ENCODE peak calls at places on chromosomes 4 and X, in ten cellular contexts. One of them, this sample, is unnamed.

GRCh38 chrX:57595381-57595811 is 3.6 kb downstream of the ZXDB start:
- DNase-seq in testis: peak; percentile 22
- DNase-seq in CD8-positive, alpha-beta T cell: no peak
- DNase-seq in H1: no peak
- DNase-seq in left ventricle myocardium inferior: no peak
- DNase-seq in epithelial cell of esophagus: peak; percentile 61
- DNase-seq in hepatocyte: no peak
- DNase-seq in ascending aorta: no peak
- DNase-seq in upper lobe of right lung: no peak
- DNase-seq in coronary artery: no peak
- DNase-seq in this sample: no peak

GRCh38 chr4:17336524-17336941 is 175.4 kb downstream of the QDPR start:
- DNase-seq in hepatocyte: no peak
- DNase-seq in upper lobe of right lung: no peak
- DNase-seq in CD8-positive, alpha-beta T cell: peak; percentile 50
- DNase-seq in left ventricle myocardium inferior: peak; percentile 16
- DNase-seq in ascending aorta: no peak
- DNase-seq in coronary artery: no peak
- DNase-seq in testis: no peak
- DNase-seq in epithelial cell of esophagus: peak; percentile 45
- DNase-seq in H1: no peak
- DNase-seq in this sample: no peak

GRCh38 chrX:105480646-105481310 is 260.3 kb upstream of the TEX13A start:
- DNase-seq in left ventricle myocardium inferior: no peak
- DNase-seq in ascending aorta: no peak
- DNase-seq in epithelial cell of esophagus: no peak
- DNase-seq in upper lobe of right lung: no peak
- DNase-seq in coronary artery: no peak
- DNase-seq in testis: no peak
- DNase-seq in hepatocyte: no peak
- DNase-seq in CD8-positive, alpha-beta T cell: no peak
- DNase-seq in H1: no peak
- DNase-seq in this sample: no peak

GRCh38 chr4:123217676-123218075 is 178.9 kb upstream of the SPRY1 start:
- DNase-seq in hepatocyte: no peak
- DNase-seq in left ventricle myocardium inferior: no peak
- DNase-seq in ascending aorta: no peak
- DNase-seq in coronary artery: no peak
- DNase-seq in testis: no peak
- DNase-seq in H1: no peak
- DNase-seq in epithelial cell of esophagus: no peak
- DNase-seq in upper lobe of right lung: no peak
- DNase-seq in CD8-positive, alpha-beta T cell: no peak
- DNase-seq in this sample: no peak

GRCh38 chr4:108849611-108850406 is 87.0 kb upstream of the ETNPPL start:
- DNase-seq in ascending aorta: no peak
- DNase-seq in epithelial cell of esophagus: peak; percentile 65
- DNase-seq in CD8-positive, alpha-beta T cell: no peak
- DNase-seq in testis: no peak
- DNase-seq in left ventricle myocardium inferior: no peak
- DNase-seq in H1: no peak
- DNase-seq in hepatocyte: peak; percentile 31
- DNase-seq in upper lobe of right lung: no peak
- DNase-seq in coronary artery: no peak
- DNase-seq in this sample: no peak

GRCh38 chr4:74473155-74473811 is 28.3 kb downstream of the AREG start:
- DNase-seq in left ventricle myocardium inferior: no peak
- DNase-seq in coronary artery: no peak
- DNase-seq in hepatocyte: peak; percentile 51
- DNase-seq in epithelial cell of esophagus: peak; percentile 90
- DNase-seq in CD8-positive, alpha-beta T cell: no peak
- DNase-seq in ascending aorta: no peak
- DNase-seq in H1: no peak
- DNase-seq in upper lobe of right lung: no peak
- DNase-seq in testis: no peak
- DNase-seq in this sample: no peak

GRCh38 chr4:158825443-158826036 is 56.7 kb downstream of the FNIP2 start:
- DNase-seq in left ventricle myocardium inferior: no peak
- DNase-seq in testis: no peak
- DNase-seq in upper lobe of right lung: no peak
- DNase-seq in H1: no peak
- DNase-seq in hepatocyte: no peak
- DNase-seq in ascending aorta: no peak
- DNase-seq in coronary artery: no peak
- DNase-seq in epithelial cell of esophagus: no peak
- DNase-seq in CD8-positive, alpha-beta T cell: no peak
- DNase-seq in this sample: no peak

GRCh38 chrX:116379854-116380253 is 56.6 kb upstream of the SLC6A14 start:
- DNase-seq in left ventricle myocardium inferior: peak; percentile 22
- DNase-seq in H1: no peak
- DNase-seq in ascending aorta: no peak
- DNase-seq in hepatocyte: no peak
- DNase-seq in testis: no peak
- DNase-seq in upper lobe of right lung: no peak
- DNase-seq in coronary artery: no peak
- DNase-seq in epithelial cell of esophagus: peak; percentile 90
- DNase-seq in CD8-positive, alpha-beta T cell: no peak
- DNase-seq in this sample: no peak

GRCh38 chr4:3517731-3518510 is 14.3 kb downstream of the LRPAP1 start:
- DNase-seq in hepatocyte: no peak
- DNase-seq in H1: no peak
- DNase-seq in ascending aorta: no peak
- DNase-seq in left ventricle myocardium inferior: peak; percentile 10
- DNase-seq in epithelial cell of esophagus: no peak
- DNase-seq in coronary artery: no peak
- DNase-seq in CD8-positive, alpha-beta T cell: no peak
- DNase-seq in testis: no peak
- DNase-seq in upper lobe of right lung: no peak
- DNase-seq in this sample: no peak

GRCh38 chrX:153824348-153824747 is 6.0 kb downstream of the PDZD4 start:
- DNase-seq in left ventricle myocardium inferior: no peak
- DNase-seq in testis: no peak
- DNase-seq in coronary artery: no peak
- DNase-seq in CD8-positive, alpha-beta T cell: no peak
- DNase-seq in upper lobe of right lung: no peak
- DNase-seq in epithelial cell of esophagus: no peak
- DNase-seq in H1: no peak
- DNase-seq in ascending aorta: no peak
- DNase-seq in hepatocyte: no peak
- DNase-seq in this sample: no peak

GRCh38 chrX:104254442-104255115 is at the start of gene ESX1:
- DNase-seq in coronary artery: no peak
- DNase-seq in upper lobe of right lung: no peak
- DNase-seq in ascending aorta: no peak
- DNase-seq in epithelial cell of esophagus: no peak
- DNase-seq in left ventricle myocardium inferior: no peak
- DNase-seq in testis: peak; percentile 46
- DNase-seq in CD8-positive, alpha-beta T cell: no peak
- DNase-seq in H1: peak; percentile 50
- DNase-seq in hepatocyte: no peak
- DNase-seq in this sample: no peak

GRCh38 chr4:119103263-119103662 is 32.4 kb upstream of the MYOZ2 start:
- DNase-seq in H1: no peak
- DNase-seq in epithelial cell of esophagus: peak; percentile 96
- DNase-seq in upper lobe of right lung: no peak
- DNase-seq in left ventricle myocardium inferior: peak; percentile 24
- DNase-seq in testis: no peak
- DNase-seq in hepatocyte: peak; percentile 68
- DNase-seq in CD8-positive, alpha-beta T cell: no peak
- DNase-seq in ascending aorta: no peak
- DNase-seq in coronary artery: no peak
- DNase-seq in this sample: no peak

GRCh38 chr4:8274772-8275241 is 5.3 kb downstream of the HTRA3 start:
- DNase-seq in CD8-positive, alpha-beta T cell: no peak
- DNase-seq in upper lobe of right lung: peak; percentile 76
- DNase-seq in testis: peak; percentile 85
- DNase-seq in ascending aorta: peak; percentile 52
- DNase-seq in left ventricle myocardium inferior: peak; percentile 90
- DNase-seq in epithelial cell of esophagus: peak; percentile 47
- DNase-seq in coronary artery: peak; percentile 87
- DNase-seq in H1: no peak
- DNase-seq in hepatocyte: peak; percentile 92
- DNase-seq in this sample: peak; percentile 85

GRCh38 chr4:4838602-4839470 is 20.6 kb upstream of the MSX1 start:
- DNase-seq in upper lobe of right lung: peak; percentile 36
- DNase-seq in left ventricle myocardium inferior: no peak
- DNase-seq in epithelial cell of esophagus: no peak
- DNase-seq in coronary artery: no peak
- DNase-seq in testis: no peak
- DNase-seq in ascending aorta: no peak
- DNase-seq in hepatocyte: peak; percentile 50
- DNase-seq in CD8-positive, alpha-beta T cell: no peak
- DNase-seq in H1: no peak
- DNase-seq in this sample: no peak

GRCh38 chrX:120207009-120207610 is 43.5 kb upstream of the ZBTB33 start:
- DNase-seq in upper lobe of right lung: no peak
- DNase-seq in testis: no peak
- DNase-seq in coronary artery: no peak
- DNase-seq in left ventricle myocardium inferior: no peak
- DNase-seq in H1: no peak
- DNase-seq in epithelial cell of esophagus: no peak
- DNase-seq in hepatocyte: no peak
- DNase-seq in ascending aorta: no peak
- DNase-seq in CD8-positive, alpha-beta T cell: no peak
- DNase-seq in this sample: no peak

GRCh38 chr4:15004701-15005301 is 2.5 kb downstream of the CPEB2 start:
- DNase-seq in ascending aorta: peak; percentile 53
- DNase-seq in hepatocyte: peak; percentile 87
- DNase-seq in coronary artery: peak; percentile 91
- DNase-seq in testis: peak; percentile 80
- DNase-seq in left ventricle myocardium inferior: peak; percentile 90
- DNase-seq in H1: peak; percentile 58
- DNase-seq in upper lobe of right lung: peak; percentile 94
- DNase-seq in epithelial cell of esophagus: peak; percentile 78
- DNase-seq in CD8-positive, alpha-beta T cell: peak; percentile 26
- DNase-seq in this sample: peak; percentile 70

GRCh38 chr4:121421594-121421993 is 40.8 kb upstream of the QRFPR start:
- DNase-seq in left ventricle myocardium inferior: no peak
- DNase-seq in H1: no peak
- DNase-seq in testis: no peak
- DNase-seq in hepatocyte: no peak
- DNase-seq in CD8-positive, alpha-beta T cell: no peak
- DNase-seq in coronary artery: no peak
- DNase-seq in upper lobe of right lung: no peak
- DNase-seq in epithelial cell of esophagus: peak; percentile 36
- DNase-seq in ascending aorta: no peak
- DNase-seq in this sample: no peak
- TF ChIP-seq CTCF in left ventricle myocardium inferior: peak; percentile 70
- TF ChIP-seq CTCF in H1: peak; percentile 64
- TF ChIP-seq CTCF in testis: no peak
- TF ChIP-seq CTCF in hepatocyte: peak; percentile 33
- TF ChIP-seq CTCF in CD8-positive, alpha-beta T cell: no peak
- TF ChIP-seq CTCF in coronary artery: no peak
- TF ChIP-seq CTCF in upper lobe of right lung: peak; percentile 41
- TF ChIP-seq CTCF in epithelial cell of esophagus: peak; percentile 44
- TF ChIP-seq CTCF in ascending aorta: no peak
- TF ChIP-seq CTCF in this sample: peak; percentile 62

DNA sequence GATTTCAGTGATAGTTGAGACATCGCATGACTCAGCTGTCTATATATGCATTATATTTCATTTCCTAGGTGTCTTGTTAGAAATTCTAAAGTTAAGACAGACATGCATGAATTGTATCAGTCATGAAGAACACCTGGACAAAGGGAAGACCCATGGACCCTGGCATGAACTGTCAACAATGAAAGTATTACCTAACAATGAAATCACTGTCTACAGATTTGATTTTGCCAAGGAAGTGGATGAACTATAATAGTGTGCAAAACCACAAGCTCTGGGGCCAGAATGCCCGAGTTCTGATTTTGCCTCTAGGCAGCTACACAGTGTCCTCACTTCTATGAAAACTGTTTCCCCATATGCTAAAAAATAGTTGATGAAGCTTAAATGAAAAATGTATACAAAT is 386.1 kb downstream of the NLGN4X start:
- DNase-seq in left ventricle myocardium inferior: no peak
- DNase-seq in epithelial cell of esophagus: peak; percentile 9
- DNase-seq in coronary artery: no peak
- DNase-seq in testis: no peak
- DNase-seq in ascending aorta: no peak
- DNase-seq in H1: no peak
- DNase-seq in upper lobe of right lung: no peak
- DNase-seq in hepatocyte: no peak
- DNase-seq in CD8-positive, alpha-beta T cell: no peak
- DNase-seq in this sample: no peak
- TF ChIP-seq CTCF in left ventricle myocardium inferior: no peak
- TF ChIP-seq CTCF in epithelial cell of esophagus: no peak
- TF ChIP-seq CTCF in coronary artery: no peak
- TF ChIP-seq CTCF in testis: no peak
- TF ChIP-seq CTCF in ascending aorta: no peak
- TF ChIP-seq CTCF in H1: no peak
- TF ChIP-seq CTCF in upper lobe of right lung: no peak
- TF ChIP-seq CTCF in hepatocyte: no peak
- TF ChIP-seq CTCF in CD8-positive, alpha-beta T cell: no peak
- TF ChIP-seq CTCF in this sample: no peak

DNA sequence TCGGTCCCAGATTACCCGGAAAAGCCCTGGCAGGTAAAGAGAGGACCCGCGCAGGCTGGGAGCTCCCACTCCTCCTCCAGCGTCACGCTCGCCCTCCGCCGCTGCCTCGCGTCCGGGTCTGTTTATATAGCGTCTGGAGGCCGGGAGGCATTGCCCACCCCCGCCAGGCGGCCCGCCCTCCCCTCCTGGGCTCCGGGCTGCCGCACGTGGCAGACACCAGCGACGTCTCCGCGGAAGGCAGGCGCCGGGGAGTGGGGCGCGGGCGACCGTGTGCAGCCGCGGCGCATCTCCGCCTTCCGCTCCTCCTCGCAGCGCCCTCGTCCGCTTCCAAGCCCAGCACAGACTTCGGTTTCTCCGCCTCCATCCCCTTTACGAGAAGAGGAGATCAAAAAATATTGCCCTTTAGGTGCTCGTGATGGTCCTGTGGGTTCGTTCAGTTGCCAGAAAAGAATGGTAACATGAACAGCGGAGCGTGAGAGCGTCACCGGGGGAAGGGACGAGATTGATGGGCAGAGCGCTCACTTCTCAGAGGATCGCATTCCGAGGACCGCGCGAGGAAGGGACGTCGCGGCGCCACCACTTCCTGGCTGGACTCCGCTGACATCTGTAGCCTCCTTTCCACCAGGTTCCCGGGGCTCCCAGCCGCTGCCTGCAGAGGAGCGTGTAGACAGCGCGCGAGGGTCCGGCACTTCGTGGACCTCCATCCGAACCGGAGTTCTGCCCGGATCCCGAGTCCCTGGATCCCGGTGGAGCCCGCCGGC is at the start of gene GALNTL6:
- DNase-seq in H1: peak; percentile 69
- DNase-seq in hepatocyte: peak; percentile 43
- DNase-seq in epithelial cell of esophagus: peak; percentile 22
- DNase-seq in testis: peak; percentile 42
- DNase-seq in ascending aorta: no peak
- DNase-seq in left ventricle myocardium inferior: no peak
- DNase-seq in CD8-positive, alpha-beta T cell: no peak
- DNase-seq in upper lobe of right lung: no peak
- DNase-seq in coronary artery: no peak
- DNase-seq in this sample: peak; percentile 68
- TF ChIP-seq CTCF in H1: no peak
- TF ChIP-seq CTCF in hepatocyte: no peak
- TF ChIP-seq CTCF in epithelial cell of esophagus: no peak
- TF ChIP-seq CTCF in testis: no peak
- TF ChIP-seq CTCF in ascending aorta: no peak
- TF ChIP-seq CTCF in left ventricle myocardium inferior: no peak
- TF ChIP-seq CTCF in CD8-positive, alpha-beta T cell: no peak
- TF ChIP-seq CTCF in upper lobe of right lung: no peak
- TF ChIP-seq CTCF in coronary artery: no peak
- TF ChIP-seq CTCF in this sample: no peak

GRCh38 chr4:103718993-103719319 is 829 bp downstream of the TACR3 start:
- DNase-seq in hepatocyte: peak; percentile 49
- DNase-seq in ascending aorta: no peak
- DNase-seq in upper lobe of right lung: no peak
- DNase-seq in CD8-positive, alpha-beta T cell: no peak
- DNase-seq in epithelial cell of esophagus: peak; percentile 43
- DNase-seq in left ventricle myocardium inferior: no peak
- DNase-seq in coronary artery: no peak
- DNase-seq in testis: no peak
- DNase-seq in H1: no peak
- DNase-seq in this sample: no peak
- TF ChIP-seq CTCF in hepatocyte: peak; percentile 35
- TF ChIP-seq CTCF in ascending aorta: no peak
- TF ChIP-seq CTCF in upper lobe of right lung: no peak
- TF ChIP-seq CTCF in CD8-positive, alpha-beta T cell: no peak
- TF ChIP-seq CTCF in epithelial cell of esophagus: peak; percentile 44
- TF ChIP-seq CTCF in left ventricle myocardium inferior: no peak
- TF ChIP-seq CTCF in coronary artery: no peak
- TF ChIP-seq CTCF in testis: no peak
- TF ChIP-seq CTCF in H1: peak; percentile 5
- TF ChIP-seq CTCF in this sample: no peak